ENCODE peak calls at places on chromosomes 4 and X, in nine cellular contexts. P, Z, F, O, M, L, R, K and S are unnamed samples.

GRCh38 chr4:182975806-182976205 is 58.6 kb upstream of the DCTD start:
- DNase-seq in F (no peak), M (no peak), O (peak; percentile 46), L (no peak), Z (no peak), K (no peak), P (no peak), R (no peak), S (peak; percentile 95)

GRCh38 chr4:44016582-44017421 is 431.8 kb downstream of the KCTD8 start:
- DNase-seq in K (no peak), Z (no peak), L (no peak), R (no peak), M (no peak), F (no peak), O (no peak), P (no peak), S (peak; percentile 80)

GRCh38 chr4:111712093-111712677 is 433.1 kb upstream of the FAM241A start:
- DNase-seq in Z (no peak), L (no peak), P (no peak), M (no peak), O (no peak), K (no peak), R (no peak), F (no peak), S (no peak)

GRCh38 chr4:110058677-110059076 is 139.7 kb downstream of the ELOVL6 start:
- DNase-seq in M (no peak), Z (no peak), L (no peak), R (no peak), F (no peak), K (no peak), P (no peak), O (no peak), S (no peak)

GRCh38 chr4:64497526-64497925 is 88.3 kb upstream of the TECRL start:
- DNase-seq in K (no peak), L (no peak), O (no peak), P (no peak), R (no peak), Z (no peak), M (no peak), F (no peak), S (no peak)

GRCh38 chrX:63740382-63740781 is 44.6 kb downstream of the ARHGEF9 start:
- DNase-seq in M (no peak), R (no peak), O (no peak), Z (no peak), F (no peak), K (no peak), L (no peak), P (no peak), S (no peak)

GRCh38 chr4:181679754-181680153 is 563.4 kb upstream of the TENM3 start:
- DNase-seq in M (no peak), L (no peak), K (no peak), O (no peak), Z (no peak), F (no peak), P (no peak), R (no peak), S (no peak)

GRCh38 chr4:99633772-99634171 is 23.9 kb downstream of the C4orf54 start:
- DNase-seq in L (no peak), K (no peak), M (no peak), F (no peak), R (no peak), Z (no peak), O (no peak), P (no peak), S (no peak)

GRCh38 chrX:443676-444210 is 57.0 kb upstream of the PPP2R3B start:
- DNase-seq in K (no peak), P (peak; percentile 27), Z (no peak), F (no peak), O (no peak), L (no peak), R (no peak), M (no peak), S (no peak)